ENCODE peak calls at places on chromosomes 16 and 17, in nine cellular contexts. M is MM.1S; K is iPS DF 6.9; F is thoracic aorta; W is left lung; D is uterus; U is mesenchymal stem cell; O is CD8-positive, alpha-beta T cell; J is mammary epithelial cell. S is an unnamed sample.
A peak's percentile ranks its signal among the peaks of the same experiment; 100 is the strongest.

GRCh38 chr17:14205992-14206461 is 30.6 kb downstream of the CDRT15 start:
- DNase-seq in M (no peak), K (no peak), F (no peak), W (peak; percentile 79), D (no peak), U (no peak), O (peak; percentile 67), J (peak; percentile 91), S (peak; percentile 71)

GRCh38 chr16:66273644-66274334 is 92.7 kb upstream of the CDH5 start:
- DNase-seq in M (no peak), K (no peak), F (no peak), W (no peak), D (no peak), U (no peak), O (no peak), J (peak; percentile 36), S (no peak)

GRCh38 chr17:2954898-2955445 is 108.4 kb downstream of the OR1D5 start:
- DNase-seq in M (peak; percentile 21), K (no peak), F (no peak), W (no peak), D (no peak), U (peak; percentile 94), O (no peak), J (peak; percentile 98), S (peak; percentile 83)

GRCh38 chr16:88825146-88825545 is 13.4 kb upstream of the APRT start:
- DNase-seq in M (no peak), K (no peak), F (no peak), W (no peak), D (no peak), U (no peak), O (no peak), J (no peak), S (no peak)

GRCh38 chr17:74234482-74234881 is 21.1 kb downstream of the TTYH2 start:
- DNase-seq in M (no peak), K (no peak), F (no peak), W (no peak), D (no peak), U (no peak), O (no peak), J (no peak), S (no peak)

GRCh38 chr16:85569615-85570212 is 43.4 kb upstream of the GSE1 start:
- DNase-seq in M (peak; percentile 76), K (no peak), F (no peak), W (peak; percentile 64), D (no peak), U (peak; percentile 92), O (peak; percentile 29), J (peak; percentile 27), S (no peak)

GRCh38 chr17:47423406-47424295 is 99.9 kb downstream of the EFCAB13 start:
- DNase-seq in M (no peak), K (peak; percentile 5), F (no peak), W (no peak), D (no peak), U (peak; percentile 3), O (no peak), J (peak; percentile 23), S (no peak)

GRCh38 chr17:77927777-77928518 is 30.6 kb upstream of the TNRC6C start:
- DNase-seq in M (no peak), K (no peak), F (no peak), W (no peak), D (no peak), U (no peak), O (no peak), J (no peak), S (no peak)

GRCh38 chr17:39212841-39213480 is 12.8 kb downstream of the STAC2 start:
- DNase-seq in M (no peak), K (no peak), F (no peak), W (peak; percentile 79), D (no peak), U (no peak), O (no peak), J (no peak), S (no peak)

GRCh38 chr17:81976332-81977210 is 858 bp upstream of the ASPSCR1 start:
- DNase-seq in M (no peak), K (no peak), F (no peak), W (peak; percentile 67), D (no peak), U (peak; percentile 18), O (no peak), J (no peak), S (no peak)

GRCh38 chr16:48011888-48012658 is 143.7 kb downstream of the ABCC12 start:
- DNase-seq in M (peak; percentile 15), K (no peak), F (no peak), W (no peak), D (no peak), U (no peak), O (no peak), J (no peak), S (no peak)

GRCh38 chr17:74807925-74808324 is 31.8 kb upstream of the NAT9 start:
- DNase-seq in M (no peak), K (no peak), F (no peak), W (no peak), D (no peak), U (no peak), O (no peak), J (no peak), S (no peak)

GRCh38 chr16:87834668-87835473 is 34.4 kb downstream of the SLC7A5 start:
- DNase-seq in M (no peak), K (no peak), F (no peak), W (no peak), D (no peak), U (no peak), O (no peak), J (no peak), S (no peak)

GRCh38 chr17:49616546-49617205 is 41.0 kb downstream of the NXPH3 start:
- DNase-seq in M (peak; percentile 95), K (no peak), F (no peak), W (peak; percentile 57), D (peak; percentile 80), U (no peak), O (no peak), J (peak; percentile 32), S (no peak)
- H3K36me3 ChIP-seq in M (no peaks in the 10 kb centered on the region), K (peaks cover 5% of the 10 kb centered on the region), F (peaks cover 18% of the 10 kb centered on the region), W (peaks cover 68% of the 10 kb centered on the region), D (no peaks in the 10 kb centered on the region), U (peaks cover 29% of the 10 kb centered on the region), O (peaks cover 33% of the 10 kb centered on the region), J (peaks cover 13% of the 10 kb centered on the region), S (peaks cover 19% of the 10 kb centered on the region)

DNA sequence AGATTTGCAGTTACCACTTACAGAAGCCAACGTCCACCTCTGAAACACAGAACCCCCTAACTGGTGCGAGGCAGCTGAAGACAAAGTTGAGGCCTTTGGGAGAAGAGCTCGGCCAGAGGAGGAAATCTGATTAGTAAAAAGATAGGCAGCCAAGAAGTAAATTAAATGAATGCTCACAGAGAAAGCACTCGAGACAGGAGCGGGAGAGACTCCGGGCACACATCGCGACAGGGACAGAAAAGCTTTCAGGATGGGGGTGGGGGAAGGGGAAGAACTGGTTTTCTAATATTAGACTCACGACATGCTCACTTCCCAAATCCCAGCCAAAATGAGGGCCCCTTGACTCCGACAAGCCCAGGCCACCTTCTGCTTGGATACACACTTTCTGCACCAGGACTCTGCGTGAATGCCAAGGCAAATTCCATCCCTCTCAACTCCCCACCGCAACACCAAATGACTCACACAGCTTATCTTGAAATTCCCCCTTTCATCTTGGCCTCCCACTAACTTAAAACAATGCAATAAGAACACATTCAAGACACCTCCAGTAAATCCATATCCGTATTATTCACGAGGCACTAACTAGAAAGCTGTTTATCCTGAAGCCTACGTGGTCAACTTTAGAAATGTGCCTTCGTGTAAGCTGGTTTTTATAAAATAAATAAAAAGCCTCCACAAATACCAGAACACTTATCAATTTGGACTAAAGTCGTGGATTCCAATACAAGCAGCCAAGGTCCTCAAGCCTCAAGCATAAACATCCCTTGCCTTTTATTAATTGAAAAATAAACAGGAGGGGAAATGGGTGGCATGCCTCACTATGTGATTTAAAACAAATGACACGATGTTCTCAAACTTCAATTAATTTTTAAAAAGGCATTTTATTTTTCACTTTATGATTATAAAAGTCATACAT is 46.1 kb downstream of the NXN start:
- DNase-seq in M (no peak), K (no peak), F (no peak), W (peak; percentile 80), D (no peak), U (peak; percentile 93), O (no peak), J (peak; percentile 91), S (peak; percentile 81)
- H3K4me3 ChIP-seq in M (no peak overlapping the region), K (no peak overlapping the region), F (peak overlapping the region; percentile 40), W (no peak overlapping the region), D (no peak overlapping the region), U (no peak overlapping the region), O (no peak overlapping the region), J (no peak overlapping the region), S (no peak overlapping the region)

GRCh38 chr17:19263621-19264010 is 26.4 kb downstream of the EPN2 start:
- DNase-seq in M (no peak), K (no peak), F (peak; percentile 47), W (no peak), D (no peak), U (peak; percentile 77), O (no peak), J (no peak), S (no peak)

GRCh38 chr17:19262650-19263620 is 25.8 kb downstream of the EPN2 start:
- DNase-seq in M (no peak), K (no peak), F (no peak), W (no peak), D (no peak), U (peak; percentile 89), O (no peak), J (peak; percentile 8), S (no peak)

GRCh38 chr17:19264681-19265080 is 27.5 kb downstream of the EPN2 start:
- DNase-seq in M (no peak), K (no peak), F (no peak), W (no peak), D (no peak), U (no peak), O (no peak), J (no peak), S (no peak)

GRCh38 chr17:19265755-19266154 is 28.6 kb downstream of the EPN2 start:
- DNase-seq in M (no peak), K (no peak), F (no peak), W (no peak), D (no peak), U (no peak), O (no peak), J (no peak), S (no peak)

DNA sequence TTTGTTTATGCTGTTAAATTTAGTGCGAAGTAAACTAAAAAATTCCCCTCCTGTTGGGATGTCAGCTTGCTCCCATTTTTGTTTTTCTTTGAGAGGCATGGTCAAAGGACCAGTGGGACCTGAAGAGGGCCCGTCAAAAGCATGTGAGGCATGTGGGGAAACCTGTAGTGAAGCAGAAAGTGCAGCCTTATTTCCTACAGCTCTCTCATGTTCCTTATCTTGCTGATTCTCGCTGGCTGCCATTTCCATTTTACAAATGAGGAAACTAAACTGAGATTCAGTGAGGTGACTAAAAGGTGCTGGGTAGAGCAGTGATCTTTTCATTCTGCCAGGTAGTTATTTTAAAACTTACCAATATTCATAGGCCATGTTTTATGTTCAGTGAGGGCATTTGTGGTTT is 27.1 kb downstream of the EPN2 start:
- DNase-seq in M (no peak), K (no peak), F (no peak), W (no peak), D (no peak), U (no peak), O (no peak), J (no peak), S (no peak)
- H3K4me1 ChIP-seq in M (peaks cover 2% of the 10 kb centered on the region), K (no peaks in the 10 kb centered on the region), F (peaks cover 44% of the 10 kb centered on the region), W (peaks cover 39% of the 10 kb centered on the region), D (peaks cover 37% of the 10 kb centered on the region), U (peaks cover 34% of the 10 kb centered on the region), O (no peaks in the 10 kb centered on the region), J (peaks cover 6% of the 10 kb centered on the region), S (peaks cover 30% of the 10 kb centered on the region)

DNA sequence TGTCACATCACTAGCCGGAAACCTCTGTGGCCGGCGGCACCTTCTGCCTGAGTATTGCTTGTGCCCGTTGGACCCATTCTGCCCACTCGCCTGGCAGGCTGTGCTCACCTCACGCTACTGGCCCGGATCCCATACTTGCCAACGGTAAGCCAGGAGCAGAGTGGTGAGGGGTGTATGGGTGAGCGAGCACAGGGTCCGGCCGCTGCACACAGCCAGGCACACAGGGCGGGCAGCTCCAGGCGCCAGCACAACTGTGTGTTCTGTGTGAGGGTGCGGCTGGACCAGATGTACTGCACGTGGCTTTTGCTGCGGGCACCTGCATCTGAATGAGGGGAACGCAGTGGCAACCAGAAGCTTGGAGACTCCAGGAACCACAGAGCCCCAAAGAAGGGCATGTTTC is 455.7 kb downstream of the CDH8 start:
- DNase-seq in M (no peak), K (no peak), F (no peak), W (no peak), D (no peak), U (no peak), O (no peak), J (no peak), S (no peak)
- H3K36me3 ChIP-seq in M (no peaks in the 10 kb centered on the region), K (no peaks in the 10 kb centered on the region), F (no peaks in the 10 kb centered on the region), W (no peaks in the 10 kb centered on the region), D (no peaks in the 10 kb centered on the region), U (no peaks in the 10 kb centered on the region), O (no peaks in the 10 kb centered on the region), J (no peaks in the 10 kb centered on the region), S (no peaks in the 10 kb centered on the region)